ENCODE peak calls at places on chromosomes 13 and 19, in four cellular contexts. E is GM12878, Q is HepG2, I is K562. S is an unnamed sample.

GRCh38 chr19:18208098-18208951 is 4.5 kb upstream of the RAB3A start:
- DNase-seq in I (peak; percentile 73), E (no peak), Q (no peak), S (peak; percentile 74)

GRCh38 chr19:43594710-43595604 is 977 bp downstream of the IRGQ start:
- DNase-seq in I (peak; percentile 52), Q (peak; percentile 47), E (no peak), S (peak; percentile 81)

GRCh38 chr19:10228925-10229324 is 2.2 kb downstream of the S1PR2 start:
- DNase-seq in E (no peak), Q (peak; percentile 48), I (peak; percentile 69), S (peak; percentile 54)

GRCh38 chr19:2168619-2169424 is 5.1 kb downstream of the DOT1L start:
- DNase-seq in Q (peak; percentile 99), I (peak; percentile 74), E (peak; percentile 92), S (no peak)

GRCh38 chr19:55643003-55643732 is at the start of gene ZNF581:
- DNase-seq in E (peak; percentile 59), I (no peak), Q (peak; percentile 57), S (peak; percentile 72)

GRCh38 chr13:63643543-63643942 is 2227.9 kb upstream of the PCDH20 start:
- DNase-seq in Q (no peak), I (no peak), E (no peak), S (no peak)

GRCh38 chr13:69956343-69956742 is 151.3 kb upstream of the ATXN8OS start:
- DNase-seq in I (no peak), E (no peak), Q (no peak), S (no peak)

GRCh38 chr13:112605531-112605990 is 17.6 kb upstream of the TUBGCP3 start:
- DNase-seq in I (no peak), E (no peak), Q (no peak), S (no peak)

GRCh38 chr19:55383789-55384575 is at the start of gene TMEM238:
- DNase-seq in I (peak; percentile 74), E (no peak), Q (no peak), S (peak; percentile 73)

GRCh38 chr13:40515702-40516101 is 150.7 kb downstream of the FOXO1 start:
- DNase-seq in Q (no peak), I (no peak), E (no peak), S (no peak)

GRCh38 chr19:55777528-55777927 is 8.6 kb downstream of the RFPL4AL1 start:
- DNase-seq in Q (no peak), I (peak; percentile 39), E (no peak), S (peak; percentile 13)

GRCh38 chr13:110448230-110448629 is 113.3 kb downstream of the RAB20 start:
- DNase-seq in E (no peak), I (no peak), Q (no peak), S (no peak)

GRCh38 chr13:30978981-30979956 is 46.8 kb downstream of the TEX26 start:
- DNase-seq in E (no peak), Q (peak; percentile 16), I (peak; percentile 24), S (peak; percentile 92)

GRCh38 chr19:57688011-57688763 is 6.4 kb downstream of the ZNF551 start:
- DNase-seq in I (no peak), E (no peak), Q (no peak), S (no peak)

GRCh38 chr13:27055501-27055900 is 116.1 kb downstream of the USP12 start:
- DNase-seq in I (no peak), Q (no peak), E (no peak), S (no peak)

GRCh38 chr13:106573279-106573831 is 5.4 kb upstream of the ARGLU1 start:
- DNase-seq in Q (no peak), I (no peak), E (no peak), S (no peak)

GRCh38 chr19:18013621-18014111 is 5.7 kb downstream of the ARRDC2 start:
- DNase-seq in Q (peak; percentile 95), E (no peak), I (peak; percentile 37), S (no peak)

GRCh38 chr19:13181747-13182388 is 31.7 kb downstream of the IER2 start:
- DNase-seq in Q (no peak), I (peak; percentile 16), E (no peak), S (no peak)

GRCh38 chr13:23445794-23446193 is 12.3 kb upstream of the SACS start:
- DNase-seq in E (no peak), Q (no peak), I (no peak), S (no peak)

GRCh38 chr13:40063743-40064142 is 408.3 kb downstream of the COG6 start:
- DNase-seq in E (no peak), Q (peak; percentile 81), I (no peak), S (no peak)

GRCh38 chr19:2775556-2776430 is 7.3 kb downstream of the SGTA start:
- DNase-seq in Q (peak; percentile 88), I (no peak), E (no peak), S (no peak)

GRCh38 chr19:8321760-8322637 is 703 bp downstream of the RPS28 start:
- DNase-seq in I (peak; percentile 25), E (no peak), Q (no peak), S (no peak)

GRCh38 chr13:76715621-76716020 is 170.6 kb downstream of the KCTD12 start:
- DNase-seq in Q (no peak), E (no peak), I (no peak), S (no peak)

GRCh38 chr19:30224689-30225606 is 147.2 kb upstream of the ZNF536 start:
- DNase-seq in E (no peak), Q (no peak), I (no peak), S (no peak)

GRCh38 chr13:54492995-54493394 is 1464.4 kb downstream of the OLFM4 start:
- DNase-seq in I (no peak), E (no peak), Q (no peak), S (no peak)

GRCh38 chr13:114044486-114044885 is 70.6 kb upstream of the C13orf46 start:
- DNase-seq in Q (no peak), E (no peak), I (no peak), S (no peak)

GRCh38 chr13:39385621-39386231 is 217.3 kb downstream of the LHFPL6 start:
- DNase-seq in I (no peak), Q (no peak), E (no peak), S (no peak)

GRCh38 chr19:23917856-23918255 is 3.2 kb downstream of the ZNF726 start:
- DNase-seq in I (no peak), Q (no peak), E (no peak), S (no peak)

GRCh38 chr13:23790591-23791170 is 98.5 kb downstream of the MIPEP start:
- DNase-seq in I (no peak), E (no peak), Q (no peak), S (no peak)

GRCh38 chr13:79231887-79232286 is 174.2 kb downstream of the RBM26 start:
- DNase-seq in Q (no peak), E (no peak), I (no peak), S (no peak)

GRCh38 chr13:39602614-39603366 is at the start of gene LHFPL6:
- DNase-seq in Q (peak; percentile 3), I (peak; percentile 8), E (no peak), S (peak; percentile 79)

GRCh38 chr13:76729690-76730089 is 156.5 kb downstream of the KCTD12 start:
- DNase-seq in I (no peak), Q (no peak), E (no peak), S (no peak)

GRCh38 chr13:49428041-49428763 is 15.7 kb downstream of the CAB39L start:
- DNase-seq in E (no peak), I (no peak), Q (no peak), S (no peak)
- TF ChIP-seq CBFB in E (no peak), I (no peak), Q (no peak), S (no peak)

GRCh38 chr19:41478875-41479756 is 36.2 kb downstream of the ERICH4 start:
- DNase-seq in Q (no peak), I (no peak), E (no peak), S (no peak)
- TF ChIP-seq CBFB in Q (no peak), I (no peak), E (no peak), S (no peak)

DNA sequence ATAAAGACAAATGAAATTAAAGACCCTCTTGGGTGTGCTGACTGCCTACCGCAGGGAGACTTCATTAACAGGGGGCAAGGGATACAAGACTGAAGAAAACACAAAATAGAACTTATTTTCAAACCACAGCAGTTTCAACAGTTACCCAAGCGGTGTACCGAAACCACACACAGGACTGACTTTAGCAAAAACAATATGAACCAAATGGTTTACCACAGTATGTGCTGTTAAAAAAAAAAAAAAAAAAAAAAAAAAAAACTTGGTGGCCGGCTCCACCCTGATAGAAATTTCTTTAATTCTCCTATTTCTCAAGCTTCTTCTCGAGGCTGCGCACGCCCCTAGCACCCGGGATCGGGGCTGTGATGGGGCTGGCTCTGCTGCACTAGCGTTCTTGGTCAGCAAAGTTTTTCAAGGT is 42.6 kb downstream of the KLF2 start:
- DNase-seq in I (no peak), Q (no peak), E (peak; percentile 90), S (no peak)
- TF ChIP-seq CBFB in I (no peak), Q (no peak), E (peak; percentile 93), S (no peak)

GRCh38 chr19:48724796-48725753 is 5.5 kb upstream of the MAMSTR start:
- DNase-seq in E (no peak), Q (no peak), I (peak; percentile 72), S (no peak)
- TF ChIP-seq CBFB in E (no peak), Q (no peak), I (no peak), S (no peak)

DNA sequence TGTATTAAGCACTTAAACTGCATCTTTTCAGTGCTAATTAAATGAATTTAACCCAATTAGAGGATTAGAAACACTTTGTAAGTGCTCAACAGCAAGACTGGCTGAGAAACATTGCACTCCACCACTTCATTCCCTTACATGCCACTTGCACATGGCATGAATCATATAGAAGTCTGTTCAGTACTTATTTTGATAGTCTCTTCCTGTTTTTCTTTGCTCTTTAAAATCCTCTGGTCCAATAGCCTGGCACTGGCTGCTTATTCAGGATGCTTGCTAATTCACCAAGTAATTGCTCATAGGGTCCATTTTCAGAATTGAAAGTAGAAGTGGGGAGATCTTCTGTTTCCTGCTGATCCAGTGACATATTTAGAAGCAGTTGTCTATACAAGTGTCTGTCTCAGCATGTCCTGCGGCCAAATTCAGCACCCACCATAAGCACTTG is 900.1 kb downstream of the PCDH9 start:
- DNase-seq in E (no peak), I (no peak), Q (no peak), S (no peak)
- TF ChIP-seq CBFB in E (no peak), I (no peak), Q (no peak), S (no peak)

S was measured in WTC11.